ENCODE peak calls at places on chromosome 22, in seven cellular contexts. Q is naive thymus-derived CD4-positive, alpha-beta T cell; P is LoVo; N is mucosa of gallbladder; U is uterus; Z is adrenal gland; A is GM23248. V is an unnamed sample.

GRCh38 chr22:48702573-48703264 is 1125.0 kb downstream of the BRD1 start:
- DNase-seq in Q (no peak), P (no peak), N (no peak), U (no peak), Z (no peak), A (no peak), V (peak)

GRCh38 chr22:20588092-20588842 is 80.9 kb downstream of the MED15 start:
- DNase-seq in Q (no peak), P (no peak), N (no peak), U (no peak), Z (no peak), A (no peak), V (no peak)

GRCh38 chr22:23104109-23104971 is 34.0 kb downstream of the GNAZ start:
- DNase-seq in Q (no peak), P (no peak), N (no peak), U (no peak), Z (no peak), A (no peak), V (no peak)

GRCh38 chr22:44811141-44811540 is 58.8 kb downstream of the ARHGAP8 start:
- DNase-seq in Q (no peak), P (no peak), N (no peak), U (no peak), Z (no peak), A (no peak), V (no peak)

GRCh38 chr22:25351631-25352293 is 132.3 kb downstream of the CRYBB2 start:
- DNase-seq in Q (no peak), P (no peak), N (no peak), U (no peak), Z (peak), A (no peak), V (no peak)

GRCh38 chr22:31206896-31207687 is 5.0 kb upstream of the LIMK2 start:
- DNase-seq in Q (no peak), P (no peak), N (peak), U (no peak), Z (no peak), A (no peak), V (no peak)

GRCh38 chr22:48860557-48860956 is 967.1 kb downstream of the BRD1 start:
- DNase-seq in Q (no peak), P (no peak), N (no peak), U (no peak), Z (no peak), A (no peak), V (no peak)

GRCh38 chr22:24319451-24319850 is 48.8 kb downstream of the SPECC1L start:
- DNase-seq in Q (no peak), P (no peak), N (no peak), U (no peak), Z (no peak), A (no peak), V (no peak)

GRCh38 chr22:49292909-49293308 is 534.8 kb downstream of the BRD1 start:
- DNase-seq in Q (no peak), P (no peak), N (no peak), U (no peak), Z (peak), A (no peak), V (no peak)

GRCh38 chr22:49481651-49482399 is 345.8 kb downstream of the BRD1 start:
- DNase-seq in Q (no peak), P (no peak), N (no peak), U (no peak), Z (no peak), A (no peak), V (no peak)

GRCh38 chr22:44522526-44523170 is 24.6 kb upstream of the RTL6 start:
- DNase-seq in Q (no peak), P (no peak), N (no peak), U (no peak), Z (no peak), A (no peak), V (no peak)

GRCh38 chr22:50141891-50142363 is 28.6 kb upstream of the PANX2 start:
- DNase-seq in Q (no peak), P (no peak), N (no peak), U (peak), Z (no peak), A (no peak), V (no peak)

GRCh38 chr22:39123811-39124668 is 27.0 kb downstream of the APOBEC3H start:
- DNase-seq in Q (no peak), P (no peak), N (no peak), U (no peak), Z (no peak), A (no peak), V (no peak)

GRCh38 chr22:46027219-46028068 is 50.5 kb upstream of the WNT7B start:
- DNase-seq in Q (no peak), P (peak), N (no peak), U (peak), Z (peak), A (peak), V (no peak)

GRCh38 chr22:50299724-50300619 is 7.5 kb downstream of the PLXNB2 start:
- DNase-seq in Q (no peak), P (no peak), N (no peak), U (no peak), Z (no peak), A (peak), V (no peak)

GRCh38 chr22:49503321-49503720 is 324.4 kb downstream of the BRD1 start:
- DNase-seq in Q (no peak), P (no peak), N (no peak), U (no peak), Z (no peak), A (no peak), V (no peak)

GRCh38 chr22:35299217-35299716 is 427 bp upstream of the TOM1 start:
- DNase-seq in Q (no peak), P (no peak), N (no peak), U (no peak), Z (peak), A (peak), V (no peak)

GRCh38 chr22:35368386-35368785 is 12.5 kb upstream of the HMOX1 start:
- DNase-seq in Q (no peak), P (no peak), N (peak), U (no peak), Z (no peak), A (no peak), V (no peak)

GRCh38 chr22:38317995-38318715 is 922 bp upstream of the CSNK1E start:
- DNase-seq in Q (no peak), P (peak), N (peak), U (peak), Z (peak), A (peak), V (peak)

GRCh38 chr22:24205438-24206189 is 24.3 kb downstream of the SUSD2 start:
- DNase-seq in Q (no peak), P (no peak), N (no peak), U (no peak), Z (no peak), A (no peak), V (no peak)

GRCh38 chr22:22716136-22716535 is 71.7 kb downstream of the GGTLC2 start:
- DNase-seq in Q (no peak), P (no peak), N (no peak), U (no peak), Z (no peak), A (no peak), V (no peak)

GRCh38 chr22:48112687-48113521 is 1350.5 kb downstream of the TBC1D22A start:
- DNase-seq in Q (no peak), P (no peak), N (no peak), U (no peak), Z (peak), A (no peak), V (no peak)

GRCh38 chr22:30211124-30211820 is 35.3 kb downstream of the LIF start:
- DNase-seq in Q (no peak), P (no peak), N (no peak), U (no peak), Z (no peak), A (no peak), V (no peak)

GRCh38 chr22:20062766-20063083 is 17.3 kb upstream of the DGCR8 start:
- DNase-seq in Q (no peak), P (no peak), N (no peak), U (no peak), Z (no peak), A (peak), V (no peak)

GRCh38 chr22:35830305-35830704 is 112.6 kb downstream of the APOL5 start:
- DNase-seq in Q (no peak), P (no peak), N (no peak), U (no peak), Z (no peak), A (no peak), V (no peak)

GRCh38 chr22:45837507-45837906 is 139.5 kb downstream of the WNT7B start:
- DNase-seq in Q (no peak), P (no peak), N (no peak), U (no peak), Z (no peak), A (no peak), V (no peak)

V was measured in tibial nerve.